ENCODE peak calls at places on chromosomes 3 and 15, in six cellular contexts. One of them, this sample, is unnamed.

GRCh38 chr3:5264093-5264610 is 76.6 kb downstream of the EDEM1 start:
- DNase-seq in cardiac fibroblast: no peak
- DNase-seq in heart right ventricle: no peak
- DNase-seq in activated CD8-positive, alpha-beta memory T cell treated with anti-CD3 and anti-CD28 coated beads, Interleukin-2, amount 50 U/mL, for 4 hours: no peak
- DNase-seq in HT-29: no peak
- DNase-seq in nephron progenitor cell: no peak
- DNase-seq in this sample: no peak

GRCh38 chr3:131772278-131772893 is 262.4 kb downstream of the CPNE4 start:
- DNase-seq in cardiac fibroblast: no peak
- DNase-seq in heart right ventricle: no peak
- DNase-seq in activated CD8-positive, alpha-beta memory T cell treated with anti-CD3 and anti-CD28 coated beads, Interleukin-2, amount 50 U/mL, for 4 hours: no peak
- DNase-seq in HT-29: no peak
- DNase-seq in nephron progenitor cell: no peak
- DNase-seq in this sample: no peak

GRCh38 chr3:187296915-187297314 is 5.4 kb upstream of the MASP1 start:
- DNase-seq in cardiac fibroblast: no peak
- DNase-seq in heart right ventricle: no peak
- DNase-seq in activated CD8-positive, alpha-beta memory T cell treated with anti-CD3 and anti-CD28 coated beads, Interleukin-2, amount 50 U/mL, for 4 hours: no peak
- DNase-seq in HT-29: no peak
- DNase-seq in nephron progenitor cell: no peak
- DNase-seq in this sample: no peak

GRCh38 chr3:114550155-114550554 is 256.3 kb downstream of the TIGIT start:
- DNase-seq in cardiac fibroblast: peak; percentile 80
- DNase-seq in heart right ventricle: no peak
- DNase-seq in activated CD8-positive, alpha-beta memory T cell treated with anti-CD3 and anti-CD28 coated beads, Interleukin-2, amount 50 U/mL, for 4 hours: no peak
- DNase-seq in HT-29: no peak
- DNase-seq in nephron progenitor cell: no peak
- DNase-seq in this sample: no peak

GRCh38 chr3:136817448-136817847 is 1.5 kb upstream of the SLC35G2 start:
- DNase-seq in cardiac fibroblast: peak; percentile 21
- DNase-seq in heart right ventricle: no peak
- DNase-seq in activated CD8-positive, alpha-beta memory T cell treated with anti-CD3 and anti-CD28 coated beads, Interleukin-2, amount 50 U/mL, for 4 hours: no peak
- DNase-seq in HT-29: no peak
- DNase-seq in nephron progenitor cell: no peak
- DNase-seq in this sample: no peak

GRCh38 chr15:35533130-35534110 is 12.5 kb downstream of the DPH6 start:
- DNase-seq in cardiac fibroblast: peak; percentile 63
- DNase-seq in heart right ventricle: no peak
- DNase-seq in activated CD8-positive, alpha-beta memory T cell treated with anti-CD3 and anti-CD28 coated beads, Interleukin-2, amount 50 U/mL, for 4 hours: no peak
- DNase-seq in HT-29: no peak
- DNase-seq in nephron progenitor cell: no peak
- DNase-seq in this sample: no peak

GRCh38 chr15:98703291-98703690 is 55.0 kb downstream of the IGF1R start:
- DNase-seq in cardiac fibroblast: no peak
- DNase-seq in heart right ventricle: no peak
- DNase-seq in activated CD8-positive, alpha-beta memory T cell treated with anti-CD3 and anti-CD28 coated beads, Interleukin-2, amount 50 U/mL, for 4 hours: no peak
- DNase-seq in HT-29: no peak
- DNase-seq in nephron progenitor cell: no peak
- DNase-seq in this sample: no peak

GRCh38 chr3:192795021-192795420 is 67.7 kb upstream of the FGF12 start:
- DNase-seq in cardiac fibroblast: peak; percentile 27
- DNase-seq in heart right ventricle: no peak
- DNase-seq in activated CD8-positive, alpha-beta memory T cell treated with anti-CD3 and anti-CD28 coated beads, Interleukin-2, amount 50 U/mL, for 4 hours: no peak
- DNase-seq in HT-29: no peak
- DNase-seq in nephron progenitor cell: no peak
- DNase-seq in this sample: no peak

GRCh38 chr15:98941595-98942255 is 65.9 kb downstream of the PGPEP1L start:
- DNase-seq in cardiac fibroblast: no peak
- DNase-seq in heart right ventricle: no peak
- DNase-seq in activated CD8-positive, alpha-beta memory T cell treated with anti-CD3 and anti-CD28 coated beads, Interleukin-2, amount 50 U/mL, for 4 hours: no peak
- DNase-seq in HT-29: no peak
- DNase-seq in nephron progenitor cell: no peak
- DNase-seq in this sample: no peak

GRCh38 chr3:99702953-99703352 is 64.6 kb downstream of the COL8A1 start:
- DNase-seq in cardiac fibroblast: no peak
- DNase-seq in heart right ventricle: no peak
- DNase-seq in activated CD8-positive, alpha-beta memory T cell treated with anti-CD3 and anti-CD28 coated beads, Interleukin-2, amount 50 U/mL, for 4 hours: no peak
- DNase-seq in HT-29: no peak
- DNase-seq in nephron progenitor cell: no peak
- DNase-seq in this sample: no peak

GRCh38 chr15:59349715-59350420 is 22.8 kb downstream of the MYO1E start:
- DNase-seq in cardiac fibroblast: peak; percentile 95
- DNase-seq in heart right ventricle: peak; percentile 46
- DNase-seq in activated CD8-positive, alpha-beta memory T cell treated with anti-CD3 and anti-CD28 coated beads, Interleukin-2, amount 50 U/mL, for 4 hours: no peak
- DNase-seq in HT-29: peak; percentile 65
- DNase-seq in nephron progenitor cell: no peak
- DNase-seq in this sample: peak; percentile 82

GRCh38 chr3:16467368-16467767 is 46.1 kb downstream of the RFTN1 start:
- DNase-seq in cardiac fibroblast: no peak
- DNase-seq in heart right ventricle: no peak
- DNase-seq in activated CD8-positive, alpha-beta memory T cell treated with anti-CD3 and anti-CD28 coated beads, Interleukin-2, amount 50 U/mL, for 4 hours: peak; percentile 55
- DNase-seq in HT-29: no peak
- DNase-seq in nephron progenitor cell: no peak
- DNase-seq in this sample: no peak

GRCh38 chr3:49158108-49158709 is 7.9 kb downstream of the CCDC71 start:
- DNase-seq in cardiac fibroblast: no peak
- DNase-seq in heart right ventricle: no peak
- DNase-seq in activated CD8-positive, alpha-beta memory T cell treated with anti-CD3 and anti-CD28 coated beads, Interleukin-2, amount 50 U/mL, for 4 hours: peak; percentile 64
- DNase-seq in HT-29: peak; percentile 37
- DNase-seq in nephron progenitor cell: peak; percentile 48
- DNase-seq in this sample: no peak

GRCh38 chr3:143975549-143976152 is 4.0 kb downstream of the DIPK2A start:
- DNase-seq in cardiac fibroblast: peak; percentile 89
- DNase-seq in heart right ventricle: peak; percentile 12
- DNase-seq in activated CD8-positive, alpha-beta memory T cell treated with anti-CD3 and anti-CD28 coated beads, Interleukin-2, amount 50 U/mL, for 4 hours: no peak
- DNase-seq in HT-29: peak; percentile 46
- DNase-seq in nephron progenitor cell: no peak
- DNase-seq in this sample: peak; percentile 20

GRCh38 chr3:65443739-65444447 is 594.8 kb downstream of the MAGI1 start:
- DNase-seq in cardiac fibroblast: no peak
- DNase-seq in heart right ventricle: no peak
- DNase-seq in activated CD8-positive, alpha-beta memory T cell treated with anti-CD3 and anti-CD28 coated beads, Interleukin-2, amount 50 U/mL, for 4 hours: no peak
- DNase-seq in HT-29: no peak
- DNase-seq in nephron progenitor cell: no peak
- DNase-seq in this sample: no peak

GRCh38 chr3:99536555-99537314 is 101.7 kb upstream of the COL8A1 start:
- DNase-seq in cardiac fibroblast: peak; percentile 54
- DNase-seq in heart right ventricle: no peak
- DNase-seq in activated CD8-positive, alpha-beta memory T cell treated with anti-CD3 and anti-CD28 coated beads, Interleukin-2, amount 50 U/mL, for 4 hours: no peak
- DNase-seq in HT-29: no peak
- DNase-seq in nephron progenitor cell: no peak
- DNase-seq in this sample: no peak

This sample was measured in pulmonary artery endothelial cell.